ENCODE peak calls at places on chromosomes 4 and X, in six cellular contexts. S is heart left ventricle, R is ascending aorta, X is fibroblast of mammary gland, V is fibroblast of the aortic adventitia, B is gastrocnemius medialis. C is an unnamed sample.

GRCh38 chrX:106964290-106964689 is 35.7 kb downstream of the MORC4 start:
- DNase-seq in R (no peak), V (no peak), X (no peak), S (no peak), B (no peak), C (no peak)

GRCh38 chr4:159390648-159391047 is 287.8 kb downstream of the RAPGEF2 start:
- DNase-seq in V (peak), S (no peak), R (no peak), B (no peak), X (peak), C (peak)

GRCh38 chr4:24496597-24496996 is 87.8 kb downstream of the DHX15 start:
- DNase-seq in B (no peak), S (no peak), V (no peak), X (no peak), R (no peak), C (no peak)

GRCh38 chr4:103076777-103077347 is 301 bp upstream of the SLC9B2 start:
- DNase-seq in R (no peak), X (peak), B (no peak), S (no peak), V (no peak), C (no peak)

GRCh38 chr4:113872426-113873260 is 106.8 kb downstream of the ARSJ start:
- DNase-seq in V (no peak), B (no peak), R (no peak), S (no peak), X (no peak), C (peak)

GRCh38 chr4:184248216-184248615 is 30.5 kb upstream of the ENPP6 start:
- DNase-seq in V (peak), R (no peak), S (no peak), X (peak), B (no peak), C (peak)

GRCh38 chr4:61195064-61195463 is 5.1 kb upstream of the ADGRL3 start:
- DNase-seq in V (no peak), X (no peak), B (no peak), S (no peak), R (no peak), C (peak)

GRCh38 chrX:73903941-73904340 is 340.9 kb downstream of the CHIC1 start:
- DNase-seq in R (no peak), B (no peak), X (peak), S (no peak), V (peak), C (no peak)

GRCh38 chr4:102139132-102139573 is 206.1 kb downstream of the SLC39A8 start:
- DNase-seq in V (peak), X (peak), B (no peak), R (no peak), S (no peak), C (peak)

GRCh38 chr4:126533176-126533575 is 1099.6 kb upstream of the INTU start:
- DNase-seq in V (peak), X (peak), B (no peak), R (no peak), S (no peak), C (peak)

GRCh38 chrX:53340852-53341645 is 59.7 kb upstream of the IQSEC2 start:
- DNase-seq in S (no peak), V (no peak), X (no peak), B (no peak), R (no peak), C (no peak)

GRCh38 chrX:150897371-150898319 is 823 bp downstream of the CD99L2 start:
- DNase-seq in B (peak), S (no peak), R (no peak), V (peak), X (peak), C (peak)

GRCh38 chr4:177108708-177109107 is 201.0 kb upstream of the NEIL3 start:
- DNase-seq in B (no peak), R (no peak), S (no peak), V (peak), X (peak), C (peak)

GRCh38 chr4:121050251-121050650 is 22.1 kb downstream of the NDNF start:
- DNase-seq in V (peak), S (no peak), R (no peak), B (no peak), X (no peak), C (no peak)

GRCh38 chr4:119103263-119103662 is 32.4 kb upstream of the MYOZ2 start:
- DNase-seq in B (no peak), S (peak), X (peak), V (peak), R (no peak), C (peak)

GRCh38 chr4:177001271-177002175 is 208.8 kb upstream of the VEGFC start:
- DNase-seq in V (peak), S (no peak), R (no peak), X (peak), B (no peak), C (peak)

GRCh38 chrX:154125356-154126040 is 18.5 kb upstream of the OPN1LW start:
- DNase-seq in V (no peak), S (peak), R (no peak), X (no peak), B (no peak), C (peak)

GRCh38 chrX:153828723-153829548 is 1.4 kb downstream of the PDZD4 start:
- DNase-seq in R (no peak), S (no peak), B (no peak), X (no peak), V (no peak), C (no peak)

GRCh38 chr4:7938513-7939376 is 916 bp downstream of the AFAP1 start:
- DNase-seq in V (peak), S (peak), B (no peak), R (no peak), X (peak), C (peak)

GRCh38 chrX:101803451-101803850 is 128.4 kb downstream of the ZMAT1 start:
- DNase-seq in V (peak), B (no peak), X (peak), R (no peak), S (no peak), C (peak)

GRCh38 chrX:107542500-107542899 is 85.8 kb upstream of the PRPS1 start:
- DNase-seq in V (peak), B (no peak), X (peak), S (no peak), R (no peak), C (no peak)

GRCh38 chr4:5220028-5220427 is 168.7 kb downstream of the STK32B start:
- DNase-seq in V (no peak), B (no peak), S (no peak), X (no peak), R (no peak), C (no peak)

GRCh38 chr4:57249083-57249482 is 138.9 kb upstream of the IGFBP7 start:
- DNase-seq in V (peak), S (no peak), R (no peak), B (no peak), X (peak), C (peak)

GRCh38 chrX:129744881-129745321 is 6.1 kb downstream of the XPNPEP2 start:
- DNase-seq in R (no peak), B (no peak), X (no peak), S (no peak), V (no peak), C (no peak)

GRCh38 chr4:153962311-153963039 is 173.6 kb upstream of the SFRP2 start:
- DNase-seq in V (no peak), R (no peak), X (peak), B (no peak), S (no peak), C (no peak)

DNA sequence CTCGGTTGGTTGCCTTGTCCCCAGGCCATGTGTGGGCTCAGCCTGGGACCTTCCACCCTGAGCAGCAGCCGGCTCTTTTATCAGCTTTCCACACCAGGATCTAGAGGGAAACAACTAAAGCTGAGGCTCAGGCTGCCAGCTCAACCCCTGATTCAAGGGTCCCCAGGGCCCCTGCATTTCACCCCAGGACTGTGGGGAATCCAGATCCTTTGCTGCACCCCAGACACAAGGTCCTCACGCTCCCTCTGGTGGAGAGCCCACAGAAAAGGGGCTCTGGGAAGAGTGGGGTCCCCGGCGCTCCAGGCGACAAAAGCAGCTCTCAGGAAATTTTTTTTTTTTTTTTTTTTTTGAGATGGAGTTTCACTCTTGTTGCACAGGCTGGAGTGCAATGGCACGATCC is 64.3 kb downstream of the ZFYVE28 start:
- DNase-seq in S (no peak), R (no peak), X (peak), V (no peak), B (no peak), C (peak)
- TF ChIP-seq CTCF in S (no peak), R (no peak), X (peak), V (peak), B (no peak), C (peak)

GRCh38 chr4:22764183-22764582 is 71.4 kb downstream of the GBA3 start:
- DNase-seq in B (no peak), X (no peak), V (no peak), S (no peak), R (no peak), C (no peak)
- H3K4me3 ChIP-seq in B (no peak), X (no peak), V (no peak), S (no peak), R (no peak), C (no peak)

GRCh38 chr4:75308049-75308448 is 206.2 kb downstream of the RCHY1 start:
- DNase-seq in X (no peak), R (no peak), S (no peak), V (no peak), B (no peak), C (no peak)
- TF ChIP-seq CTCF in X (no peak), R (no peak), S (no peak), V (no peak), B (no peak), C (no peak)

GRCh38 chr4:79959652-79960051 is 113.4 kb downstream of the ANTXR2 start:
- DNase-seq in B (no peak), X (no peak), R (no peak), V (no peak), S (no peak), C (no peak)

GRCh38 chr4:79964020-79964714 is 108.9 kb downstream of the ANTXR2 start:
- DNase-seq in X (no peak), R (no peak), V (no peak), B (no peak), S (no peak), C (no peak)

DNA sequence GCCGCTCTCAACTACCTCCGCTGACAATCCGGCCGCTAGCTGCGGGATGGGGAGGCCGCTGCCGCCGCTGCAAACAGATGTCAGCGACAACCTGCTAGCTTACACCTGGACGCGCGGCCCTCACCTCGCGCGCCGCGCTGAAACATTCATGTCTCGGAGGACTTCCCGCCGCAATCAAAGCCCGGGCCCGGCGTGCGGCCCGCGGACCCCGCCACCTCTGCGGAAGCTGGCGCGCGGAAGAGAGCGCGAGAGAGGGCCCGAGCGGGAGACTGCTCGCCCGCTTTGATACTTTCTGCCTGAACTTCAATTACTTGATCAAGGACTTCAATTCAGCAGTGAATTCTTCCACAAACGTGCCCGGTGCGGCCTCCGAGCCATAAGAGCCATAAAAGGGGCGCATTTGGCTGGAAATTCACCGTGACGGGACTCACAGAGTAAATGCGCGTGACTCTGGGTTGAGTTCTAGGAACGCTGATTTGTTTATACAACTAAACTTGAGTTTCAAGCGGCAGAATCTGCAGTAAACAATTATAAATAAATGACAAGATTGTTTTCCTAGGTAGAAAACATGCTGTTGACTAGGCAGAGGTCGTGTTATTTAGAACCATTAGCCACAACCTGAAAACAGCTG is 108.2 kb downstream of the ANTXR2 start:
- DNase-seq in S (no peak), V (no peak), R (no peak), B (no peak), X (no peak), C (no peak)
- H3K4me3 ChIP-seq in S (no peak), V (no peak), R (no peak), B (no peak), X (no peak), C (no peak)

GRCh38 chrX:55451626-55451989 is 319 bp upstream of the MAGEH1 start:
- DNase-seq in V (no peak), B (no peak), S (no peak), X (no peak), R (no peak), C (no peak)

GRCh38 chrX:55452825-55453124 is 848 bp downstream of the MAGEH1 start:
- DNase-seq in S (no peak), V (no peak), X (no peak), B (no peak), R (no peak), C (no peak)

GRCh38 chrX:55451125-55451524 is 802 bp upstream of the MAGEH1 start:
- DNase-seq in R (no peak), S (no peak), X (no peak), B (no peak), V (no peak), C (no peak)

GRCh38 chrX:55450259-55450658 is 1.7 kb upstream of the MAGEH1 start:
- DNase-seq in X (peak), R (no peak), S (no peak), V (peak), B (no peak), C (peak)

GRCh38 chrX:55451990-55452824 is at the start of gene MAGEH1:
- DNase-seq in V (peak), S (peak), R (peak), B (peak), X (peak), C (peak)
- TF ChIP-seq CTCF in V (no peak), S (no peak), R (no peak), B (no peak), X (no peak), C (no peak)

GRCh38 chr4:145181091-145181501 is 707 bp upstream of the OTUD4 start:
- DNase-seq in X (peak), S (no peak), R (no peak), V (peak), B (no peak), C (no peak)
- H3K4me3 ChIP-seq in X (peak), S (peak), R (peak), V (peak), B (peak), C (peak)

DNA sequence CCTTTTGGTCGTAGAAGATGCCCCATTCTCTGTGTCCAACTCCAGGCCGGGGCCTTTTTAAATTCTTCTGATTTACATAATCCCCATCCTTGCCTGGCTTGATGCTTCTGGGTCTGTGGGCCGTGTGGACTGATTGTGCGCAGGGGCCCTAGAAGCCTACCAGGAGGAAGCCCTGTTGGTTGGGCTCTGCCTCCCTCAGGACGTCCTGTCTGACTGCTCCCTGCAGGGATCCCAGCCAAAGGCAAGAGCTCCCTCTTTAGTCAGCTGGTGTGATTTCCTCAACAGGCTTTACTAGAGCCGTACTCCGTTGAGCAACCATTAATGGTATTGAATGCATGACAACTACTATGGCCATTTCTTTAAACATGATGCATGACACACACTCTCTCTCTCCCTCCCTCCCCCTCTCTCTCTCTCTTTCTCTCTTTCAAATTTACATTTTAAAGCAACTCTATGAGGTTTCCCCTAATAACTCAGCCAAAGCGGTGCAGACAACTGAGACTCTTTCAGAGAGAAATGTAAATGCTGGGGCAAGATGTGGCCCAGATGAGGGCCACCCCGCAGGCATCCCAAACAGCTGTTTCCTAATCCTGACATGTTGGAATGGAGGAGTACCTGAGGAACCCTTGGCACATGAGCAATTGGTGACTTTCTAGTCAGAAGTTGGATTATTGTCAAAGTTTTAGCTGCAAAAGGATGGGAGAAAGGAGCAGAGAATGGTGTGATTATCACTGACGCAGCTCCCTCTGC is 117.3 kb downstream of the DRD5 start:
- DNase-seq in X (peak), V (peak), B (no peak), S (peak), R (no peak), C (peak)
- TF ChIP-seq CTCF in X (no peak), V (no peak), B (no peak), S (peak), R (no peak), C (peak)